ENCODE peak calls at places on chromosome 7, in five cellular contexts. N is GM23338; U is CD4-positive, alpha-beta T cell; H is H9; B is PC-9. D is an unnamed sample.

GRCh38 chr7:1846331-1847065 is 176.4 kb downstream of the ELFN1 start:
- DNase-seq in H (no peak), U (no peak), N (no peak), B (no peak), D (no peak)

GRCh38 chr7:87876040-87876758 is at the start of the genes DBF4 and SLC25A40:
- DNase-seq in N (peak), U (peak), B (peak), H (peak), D (peak)

GRCh38 chr7:74464931-74465906 is 11.5 kb downstream of the GTF2IRD1 start:
- DNase-seq in U (no peak), H (no peak), B (peak), N (no peak), D (no peak)

GRCh38 chr7:921581-922333 is 32.7 kb downstream of the ADAP1 start:
- DNase-seq in N (no peak), H (no peak), U (peak), B (no peak), D (no peak)

GRCh38 chr7:104038136-104038535 is 48.7 kb upstream of the RELN start:
- DNase-seq in N (no peak), B (no peak), U (no peak), H (no peak), D (no peak)

GRCh38 chr7:76048668-76048988 is 722 bp downstream of the MDH2 start:
- DNase-seq in H (peak), N (peak), B (no peak), U (no peak), D (no peak)

GRCh38 chr7:18179058-18179457 is 151.4 kb upstream of the PRPS1L1 start:
- DNase-seq in N (no peak), U (no peak), H (no peak), B (no peak), D (no peak)

GRCh38 chr7:2209146-2209960 is 23.4 kb downstream of the MAD1L1 start:
- DNase-seq in U (peak), B (no peak), N (peak), H (peak), D (no peak)

GRCh38 chr7:46859963-46860475 is 721.9 kb downstream of the TNS3 start:
- DNase-seq in N (no peak), B (no peak), U (no peak), H (no peak), D (no peak)

GRCh38 chr7:6636741-6637543 is at the start of gene ZNF316:
- DNase-seq in B (no peak), U (peak), H (no peak), N (no peak), D (no peak)

GRCh38 chr7:120302190-120302589 is 29.2 kb downstream of the KCND2 start:
- DNase-seq in H (no peak), B (no peak), N (no peak), U (no peak), D (no peak)

GRCh38 chr7:40760293-40760964 is 625.6 kb downstream of the SUGCT start:
- DNase-seq in H (no peak), U (no peak), B (no peak), N (no peak), D (no peak)

GRCh38 chr7:40760997-40761396 is 626.2 kb downstream of the SUGCT start:
- DNase-seq in U (no peak), B (no peak), N (no peak), H (no peak), D (no peak)

GRCh38 chr7:40761757-40762342 is 627.0 kb downstream of the SUGCT start:
- DNase-seq in N (peak), H (no peak), B (no peak), U (no peak), D (no peak)

GRCh38 chr7:40765633-40766032 is 630.8 kb downstream of the SUGCT start:
- DNase-seq in B (no peak), N (peak), H (no peak), U (no peak), D (no peak)

DNA sequence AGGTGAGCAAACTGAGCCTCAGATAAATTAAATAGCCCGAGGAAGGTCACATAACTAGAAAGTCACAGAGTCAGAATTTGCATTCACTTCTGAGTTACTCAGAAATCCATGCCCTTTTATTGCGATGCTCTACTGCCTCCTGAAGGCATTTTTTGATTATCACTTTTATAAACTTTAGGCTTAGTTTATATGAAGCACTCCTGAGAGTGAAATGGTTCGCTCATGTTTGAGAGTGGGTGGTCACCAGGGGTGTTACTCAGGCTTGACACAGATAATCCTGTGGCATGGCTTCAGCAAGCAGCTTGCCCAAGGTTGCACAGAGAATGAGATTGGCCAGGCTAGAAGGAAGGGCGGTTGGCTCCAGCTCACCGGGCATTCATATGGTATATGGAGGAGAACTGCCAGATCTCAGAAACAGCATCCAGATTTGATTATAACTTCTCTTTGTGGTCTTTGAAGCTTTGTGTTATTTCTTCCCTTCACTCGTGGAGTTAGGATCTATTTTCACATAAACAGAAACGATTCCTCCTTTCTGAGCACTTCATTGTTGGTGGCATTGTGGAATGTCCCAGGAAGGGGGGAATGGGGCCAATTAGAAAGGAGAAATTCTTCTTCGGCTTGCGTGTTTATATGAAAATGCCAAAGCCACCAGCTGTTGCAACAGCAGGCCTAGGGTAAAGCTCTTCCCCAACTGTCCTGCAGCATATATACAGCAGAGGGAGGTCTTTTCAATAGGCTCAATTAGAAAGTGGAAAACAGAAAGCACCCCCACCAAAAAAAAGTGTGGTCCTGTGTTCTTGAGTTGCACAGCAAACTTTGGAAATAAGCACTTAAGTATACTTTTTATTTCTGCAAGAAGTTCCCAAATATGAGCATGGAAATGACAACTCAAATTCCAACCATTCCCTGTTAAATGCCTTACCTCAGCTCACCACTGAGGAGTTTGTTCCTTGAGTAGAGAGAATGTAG is 628.8 kb downstream of the SUGCT start:
- DNase-seq in U (no peak), H (no peak), B (no peak), N (no peak), D (peak)
- TF ChIP-seq CTCF in U (no peak), H (peak), B (no peak), N (peak), D (peak)

DNA sequence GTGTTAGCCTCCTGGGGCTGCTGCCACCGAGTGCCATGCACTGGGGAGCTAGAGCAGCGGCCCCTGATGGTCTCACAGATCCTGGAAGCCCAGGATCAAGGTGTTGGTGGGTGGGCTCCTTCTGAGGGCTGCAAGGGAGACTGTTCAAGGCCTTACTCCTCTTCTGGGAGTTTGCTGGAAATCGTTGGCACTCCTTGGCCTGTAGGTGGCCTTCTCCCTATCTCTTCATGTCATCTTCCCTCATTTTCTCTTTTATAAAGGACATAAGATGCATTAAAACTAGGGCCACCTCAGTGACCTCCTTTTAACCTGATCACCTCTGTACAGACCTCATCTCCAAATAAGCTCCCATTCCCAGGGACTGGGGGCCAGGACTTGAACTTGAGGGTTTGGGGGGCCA is 27.0 kb upstream of the ZNF862 start:
- DNase-seq in N (peak), U (no peak), H (no peak), B (no peak), D (no peak)
- TF ChIP-seq CTCF in N (peak), U (no peak), H (peak), B (peak), D (peak)

GRCh38 chr7:117035463-117035862 is 82.2 kb downstream of the ST7 start:
- DNase-seq in U (no peak), H (no peak), N (no peak), B (no peak), D (no peak)
- TF ChIP-seq CTCF in U (no peak), H (no peak), N (no peak), B (no peak), D (no peak)

DNA sequence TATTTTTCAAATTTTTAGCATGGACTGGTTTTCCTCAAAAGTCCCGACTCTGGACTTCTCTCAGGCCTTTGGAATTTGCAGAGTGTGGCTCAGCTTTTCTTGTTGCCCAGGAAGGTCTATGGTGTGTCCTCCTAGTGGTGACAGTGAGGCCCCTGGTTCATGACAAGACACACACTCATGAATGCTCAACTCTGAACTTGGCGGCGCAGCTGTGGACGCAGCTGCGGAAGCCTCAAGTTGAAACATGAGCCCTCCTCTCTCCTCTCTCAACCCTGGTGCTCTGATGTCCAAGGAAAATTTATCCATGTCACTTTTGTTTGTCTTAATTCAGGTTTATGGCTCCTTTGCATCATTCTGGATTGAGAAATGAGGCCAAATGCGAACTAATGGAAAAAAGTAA is 183.9 kb downstream of the HECW1 start:
- DNase-seq in N (peak), B (no peak), H (no peak), U (no peak), D (no peak)
- TF ChIP-seq CTCF in N (peak), B (peak), H (peak), U (no peak), D (no peak)

D was measured in BJ.